ENCODE peak calls at places on chromosomes 11 and 22, in eight cellular contexts. T is SHP77; S is activated T-helper 9 cell treated with anti-CD3 and anti-CD28 coated beads, Interleukin-2, amount 50 U/mL, for 16 hours; N is activated CD8-positive, alpha-beta memory T cell treated with anti-CD3 and anti-CD28 coated beads for 24 hours; P is T47D; A is progenitor cell of endocrine pancreas; Y is EL; I is choroid plexus epithelial cell. C is an unnamed sample.

GRCh38 chr11:131070365-131070764 is 154.1 kb upstream of the SNX19 start:
- DNase-seq in T (no peak), S (no peak), N (no peak), P (no peak), A (no peak), Y (no peak), I (no peak), C (no peak)

GRCh38 chr11:5258543-5259262 is 4.1 kb upstream of the HBG2 start:
- DNase-seq in T (no peak), S (no peak), N (no peak), P (no peak), A (no peak), Y (peak; percentile 9), I (no peak), C (no peak)

GRCh38 chr22:50018608-50019291 is 6.2 kb upstream of the IL17REL start:
- DNase-seq in T (no peak), S (no peak), N (no peak), P (no peak), A (no peak), Y (no peak), I (no peak), C (no peak)

GRCh38 chr11:129257512-129257911 is 65.4 kb upstream of the ARHGAP32 start:
- DNase-seq in T (no peak), S (no peak), N (no peak), P (no peak), A (no peak), Y (no peak), I (no peak), C (no peak)

GRCh38 chr22:44485494-44485893 is 12.5 kb downstream of the RTL6 start:
- DNase-seq in T (no peak), S (no peak), N (no peak), P (no peak), A (no peak), Y (no peak), I (no peak), C (no peak)

GRCh38 chr11:113289341-113290187 is 24.8 kb upstream of the TTC12 start:
- DNase-seq in T (peak; percentile 41), S (peak; percentile 38), N (peak; percentile 84), P (peak; percentile 73), A (peak; percentile 63), Y (peak; percentile 52), I (peak; percentile 69), C (no peak)

GRCh38 chr11:65113361-65113756 is 1.7 kb downstream of the TM7SF2 start:
- DNase-seq in T (peak; percentile 42), S (no peak), N (no peak), P (no peak), A (no peak), Y (no peak), I (no peak), C (no peak)

GRCh38 chr22:18974477-18975180 is 38.5 kb upstream of the PRODH start:
- DNase-seq in T (no peak), S (no peak), N (no peak), P (no peak), A (no peak), Y (no peak), I (no peak), C (no peak)

GRCh38 chr22:48485144-48486135 is 1342.2 kb downstream of the BRD1 start:
- DNase-seq in T (no peak), S (no peak), N (no peak), P (no peak), A (no peak), Y (no peak), I (no peak), C (peak; percentile 67)

GRCh38 chr11:70159612-70160570 is 43.2 kb upstream of the FADD start:
- DNase-seq in T (peak; percentile 3), S (no peak), N (no peak), P (no peak), A (no peak), Y (peak; percentile 60), I (no peak), C (no peak)

GRCh38 chr11:118615282-118615979 is 8.0 kb downstream of the PHLDB1 start:
- DNase-seq in T (no peak), S (no peak), N (no peak), P (no peak), A (peak; percentile 34), Y (peak; percentile 74), I (peak; percentile 68), C (no peak)

GRCh38 chr11:84594602-84595001 is 1032.5 kb downstream of the DLG2 start:
- DNase-seq in T (no peak), S (no peak), N (no peak), P (no peak), A (no peak), Y (no peak), I (peak; percentile 1), C (no peak)

GRCh38 chr22:30829901-30830550 is 135.4 kb downstream of the OSBP2 start:
- DNase-seq in T (no peak), S (no peak), N (no peak), P (no peak), A (no peak), Y (peak; percentile 99), I (peak; percentile 75), C (peak; percentile 42)

GRCh38 chr11:32487270-32487669 is 51.9 kb upstream of the WT1 start:
- DNase-seq in T (no peak), S (no peak), N (no peak), P (peak; percentile 50), A (peak; percentile 10), Y (peak; percentile 4), I (peak; percentile 22), C (no peak)

GRCh38 chr11:44602810-44603410 is 37.4 kb downstream of the CD82 start:
- DNase-seq in T (no peak), S (no peak), N (no peak), P (no peak), A (no peak), Y (no peak), I (no peak), C (no peak)

GRCh38 chr11:16958833-16959232 is 55.4 kb downstream of the PLEKHA7 start:
- DNase-seq in T (peak; percentile 12), S (no peak), N (no peak), P (no peak), A (no peak), Y (no peak), I (no peak), C (no peak)

GRCh38 chr11:95499516-95500135 is 268.6 kb upstream of the SESN3 start:
- DNase-seq in T (no peak), S (no peak), N (no peak), P (no peak), A (no peak), Y (peak; percentile 8), I (no peak), C (no peak)

GRCh38 chr22:32076726-32077550 is 33.9 kb downstream of the SLC5A1 start:
- DNase-seq in T (no peak), S (no peak), N (no peak), P (no peak), A (no peak), Y (no peak), I (no peak), C (no peak)

GRCh38 chr11:113273720-113274119 is 40.7 kb upstream of the TTC12 start:
- DNase-seq in T (no peak), S (no peak), N (no peak), P (no peak), A (no peak), Y (no peak), I (no peak), C (no peak)

GRCh38 chr11:69644071-69644961 is 3.4 kb downstream of the CCND1 start:
- DNase-seq in T (peak; percentile 73), S (no peak), N (no peak), P (no peak), A (no peak), Y (peak; percentile 85), I (peak; percentile 96), C (peak; percentile 72)

C was measured in type B pancreatic cell.